ENCODE peak calls at places on chromosomes 3 and 15, in four cellular contexts. M, B, R and I are unnamed samples.
A peak's percentile ranks its signal among the peaks of the same experiment; 100 is the strongest.

GRCh38 chr3:86938706-86939105 is 52.2 kb downstream of the VGLL3 start:
- DNase-seq in R (peak; percentile 98), B (no peak), M (no peak), I (no peak)

GRCh38 chr3:151866711-151867410 is 6.6 kb upstream of the SUCNR1 start:
- DNase-seq in R (no peak), M (no peak), B (no peak), I (no peak)

GRCh38 chr3:49397470-49397869 is 14.3 kb downstream of the RHOA start:
- DNase-seq in R (no peak), M (peak; percentile 84), B (no peak), I (no peak)

GRCh38 chr15:74631408-74631807 is 15.8 kb downstream of the CLK3 start:
- DNase-seq in B (no peak), M (peak; percentile 28), R (no peak), I (no peak)

GRCh38 chr15:42385206-42385979 is 26.1 kb downstream of the CAPN3 start:
- DNase-seq in M (peak; percentile 60), R (peak; percentile 22), B (no peak), I (peak; percentile 76)

GRCh38 chr3:11982341-11982948 is 21.7 kb upstream of the SYN2 start:
- DNase-seq in M (no peak), B (no peak), R (no peak), I (no peak)

GRCh38 chr3:50623840-50624474 is 7.0 kb downstream of the MAPKAPK3 start:
- DNase-seq in M (no peak), B (no peak), R (peak; percentile 12), I (no peak)

GRCh38 chr3:195807681-195808121 is 4.0 kb downstream of the MUC4 start:
- DNase-seq in R (no peak), B (no peak), M (no peak), I (no peak)

GRCh38 chr15:79373068-79373467 is 59.1 kb upstream of the MINAR1 start:
- DNase-seq in M (peak; percentile 11), B (no peak), R (peak; percentile 4), I (no peak)

GRCh38 chr3:172201136-172201989 is 162.0 kb downstream of the FNDC3B start:
- DNase-seq in B (peak; percentile 85), R (peak; percentile 94), M (peak; percentile 61), I (no peak)

GRCh38 chr3:180802837-180803236 is 109.6 kb upstream of the FXR1 start:
- DNase-seq in B (no peak), M (peak; percentile 6), R (peak; percentile 21), I (no peak)

GRCh38 chr3:29382399-29382798 is 101.5 kb downstream of the RBMS3 start:
- DNase-seq in M (no peak), R (peak; percentile 90), B (no peak), I (no peak)

GRCh38 chr3:50210510-50211367 is 5.7 kb downstream of the SLC38A3 start:
- DNase-seq in R (no peak), B (no peak), M (no peak), I (no peak)

GRCh38 chr15:61687651-61688050 is 372.6 kb downstream of the VPS13C start:
- DNase-seq in R (no peak), M (no peak), B (no peak), I (no peak)

GRCh38 chr3:128456776-128457715 is 9.6 kb downstream of the DNAJB8 start:
- DNase-seq in R (no peak), B (no peak), M (peak; percentile 75), I (no peak)

GRCh38 chr3:167895684-167896083 is 160.2 kb downstream of the SERPINI1 start:
- DNase-seq in M (no peak), R (no peak), B (no peak), I (no peak)

GRCh38 chr3:144586382-144586781 is 614.8 kb downstream of the DIPK2A start:
- DNase-seq in B (no peak), R (peak; percentile 76), M (peak; percentile 7), I (no peak)

GRCh38 chr15:64857421-64857820 is 15.7 kb downstream of the PLEKHO2 start:
- DNase-seq in R (peak; percentile 85), B (no peak), M (no peak), I (no peak)

GRCh38 chr15:40084657-40085056 is 24.0 kb downstream of the BMF start:
- DNase-seq in M (peak; percentile 32), R (no peak), B (no peak), I (no peak)

GRCh38 chr3:157175678-157176077 is 15.7 kb upstream of the CCNL1 start:
- DNase-seq in B (no peak), R (no peak), M (peak; percentile 66), I (no peak)

GRCh38 chr3:127107491-127108375 is 85.2 kb upstream of the PRR23E start:
- DNase-seq in B (no peak), M (no peak), R (no peak), I (no peak)

GRCh38 chr3:112117826-112118571 is 15.0 kb downstream of the GCSAM start:
- DNase-seq in M (no peak), R (no peak), B (no peak), I (no peak)